ENCODE peak calls at places on chromosomes 4 and X, in seven cellular contexts. U is stimulated activated CD4-positive, alpha-beta T cell treated with anti-CD3 and anti-CD28 coated beads, Interleukin-1b, Interleukin-23, amount 100 ng/mL, for 24 hours; I is lower lobe of right lung; L is hepatic stellate cell; V is activated T-cell treated with anti-CD3 and anti-CD28 coated beads for 48 hours; T is stimulated activated CD8-positive, alpha-beta memory T cell treated with anti-CD3 and anti-CD28 coated beads, Interleukin-4, amount 100 ng/mL, for 4 hours; K is lower leg skin. G is an unnamed sample.

GRCh38 chrX:46710927-46711623 is 47.8 kb downstream of the SLC9A7 start:
- DNase-seq in U (no peak), I (no peak), L (no peak), V (no peak), T (no peak), K (no peak), G (no peak)

GRCh38 chr4:110183643-110184042 is 14.8 kb downstream of the ELOVL6 start:
- DNase-seq in U (no peak), I (no peak), L (no peak), V (no peak), T (no peak), K (no peak), G (no peak)

GRCh38 chr4:113958766-113959540 is 20.5 kb downstream of the ARSJ start:
- DNase-seq in U (no peak), I (no peak), L (no peak), V (no peak), T (no peak), K (no peak), G (peak)

GRCh38 chr4:123848615-123849014 is 452.0 kb downstream of the SPRY1 start:
- DNase-seq in U (no peak), I (no peak), L (no peak), V (no peak), T (no peak), K (no peak), G (no peak)

GRCh38 chrX:74535633-74536141 is 78.7 kb downstream of the RLIM start:
- DNase-seq in U (peak), I (peak), L (peak), V (no peak), T (peak), K (peak), G (peak)

GRCh38 chrX:23726196-23726595 is 16.9 kb downstream of the ACOT9 start:
- DNase-seq in U (no peak), I (no peak), L (no peak), V (no peak), T (no peak), K (no peak), G (no peak)

GRCh38 chrX:9482408-9482807 is 17.6 kb downstream of the TBL1X start:
- DNase-seq in U (no peak), I (no peak), L (no peak), V (no peak), T (no peak), K (no peak), G (no peak)

GRCh38 chr4:145484240-145484846 is 2.7 kb downstream of the SMAD1 start:
- DNase-seq in U (no peak), I (no peak), L (no peak), V (no peak), T (no peak), K (no peak), G (peak)

GRCh38 chr4:40446785-40447184 is 111.7 kb downstream of the CHRNA9 start:
- DNase-seq in U (no peak), I (no peak), L (no peak), V (no peak), T (no peak), K (no peak), G (no peak)

GRCh38 chr4:190014771-190015537 is 12.1 kb downstream of the FRG2 start:
- DNase-seq in U (no peak), I (peak), L (no peak), V (no peak), T (no peak), K (peak), G (no peak)

GRCh38 chrX:134537179-134537945 is 77.4 kb downstream of the HPRT1 start:
- DNase-seq in U (no peak), I (no peak), L (no peak), V (no peak), T (no peak), K (no peak), G (no peak)

GRCh38 chr4:169791527-169792156 is 33.9 kb upstream of the HPF1 start:
- DNase-seq in U (no peak), I (no peak), L (peak), V (peak), T (no peak), K (no peak), G (peak)

GRCh38 chr4:147787204-147787603 is 55.3 kb downstream of the ARHGAP10 start:
- DNase-seq in U (no peak), I (no peak), L (no peak), V (no peak), T (no peak), K (no peak), G (no peak)

GRCh38 chr4:107823870-107824366 is 814 bp upstream of the SGMS2 start:
- DNase-seq in U (no peak), I (no peak), L (no peak), V (no peak), T (no peak), K (no peak), G (no peak)

G was measured in HEK293T.